ENCODE peak calls at places on chromosomes 2 and 18, in ten cellular contexts. Z is Panc1, E is skeletal muscle cell, G is suprapubic skin, W is thoracic aorta, R is left ventricle myocardium inferior, C is neuronal stem cell, J is fibroblast of mammary gland, V is HCT116, M is SK-N-SH. D is an unnamed sample.

GRCh38 chr18:22594155-22594690 is 176.5 kb upstream of the CTAGE1 start:
- DNase-seq in G (no peak), M (no peak), R (no peak), E (no peak), V (no peak), Z (no peak), C (no peak), J (no peak), W (no peak), D (no peak)

GRCh38 chr2:237696471-237696870 is 69.1 kb downstream of the LRRFIP1 start:
- DNase-seq in W (no peak), M (no peak), R (no peak), J (no peak), C (no peak), G (peak; percentile 48), Z (no peak), V (no peak), E (no peak), D (no peak)

GRCh38 chr2:139730197-139730596 is 950.0 kb upstream of the NXPH2 start:
- DNase-seq in G (no peak), W (no peak), V (no peak), M (no peak), J (no peak), Z (no peak), E (no peak), R (no peak), C (no peak), D (no peak)

GRCh38 chr18:44013871-44014270 is 666.8 kb upstream of the SETBP1 start:
- DNase-seq in W (no peak), Z (no peak), E (no peak), V (no peak), R (no peak), M (no peak), G (no peak), J (no peak), C (no peak), D (no peak)

GRCh38 chr2:175010848-175011254 is 5.7 kb upstream of the CHN1 start:
- DNase-seq in V (no peak), G (no peak), W (no peak), R (no peak), E (no peak), M (peak; percentile 37), J (no peak), Z (no peak), C (no peak), D (no peak)

GRCh38 chr2:148023861-148024260 is 3.0 kb downstream of the MBD5 start:
- DNase-seq in V (no peak), M (no peak), W (no peak), C (no peak), J (no peak), E (no peak), Z (no peak), R (no peak), G (no peak), D (no peak)

GRCh38 chr2:177029501-177029900 is 183.1 kb upstream of the HNRNPA3 start:
- DNase-seq in M (no peak), E (no peak), C (no peak), Z (no peak), R (no peak), W (no peak), J (no peak), V (peak; percentile 32), G (no peak), D (no peak)

GRCh38 chr2:120005834-120006521 is 6.9 kb upstream of the EPB41L5 start:
- DNase-seq in E (no peak), R (no peak), M (no peak), Z (no peak), J (no peak), C (no peak), W (no peak), G (no peak), V (no peak), D (no peak)

DNA sequence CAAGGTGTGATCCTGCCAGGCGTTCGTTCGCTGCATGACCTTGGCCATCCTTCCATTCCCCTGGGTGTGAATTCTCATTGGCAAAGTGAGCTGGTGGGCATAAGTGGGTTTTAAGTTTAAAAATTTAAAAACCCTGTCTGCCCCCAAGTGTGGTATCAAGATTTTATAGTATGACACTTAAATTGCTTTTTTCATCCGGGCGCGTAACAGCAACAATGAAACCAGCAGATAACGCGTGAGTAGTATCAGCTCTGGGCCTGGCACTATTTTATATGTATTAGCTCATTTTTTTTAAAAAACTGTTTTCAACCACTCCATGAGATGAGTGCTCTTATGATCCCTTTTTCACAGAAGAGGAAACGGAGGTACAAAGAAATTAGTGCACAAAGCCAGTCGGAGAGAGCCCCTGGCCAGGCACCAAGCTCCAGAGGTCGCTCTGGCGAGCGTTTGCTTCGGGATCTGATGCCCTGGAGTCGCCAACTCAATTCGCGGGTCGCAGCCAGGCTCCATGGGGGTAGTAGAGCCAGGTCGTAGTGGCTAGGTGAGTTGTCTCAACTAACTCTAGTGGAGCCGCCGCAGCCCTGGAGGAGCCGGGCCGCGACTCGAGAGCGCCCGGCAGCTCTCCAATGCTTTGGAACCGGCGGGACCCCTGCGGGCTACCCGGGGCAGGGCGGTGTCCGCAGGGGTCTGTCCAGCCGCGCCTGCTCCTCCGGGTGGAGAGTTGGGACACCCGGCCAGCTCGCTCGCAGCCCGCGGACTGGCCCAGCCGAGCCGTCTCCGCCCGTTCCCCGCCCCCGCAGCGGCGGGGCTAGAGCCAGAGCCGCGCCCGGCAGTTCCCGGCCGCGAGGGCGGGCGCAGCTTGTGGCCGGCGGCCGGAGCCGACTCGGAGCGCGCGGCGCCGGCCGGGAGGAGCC is at the start of gene IL1R1:
- DNase-seq in G (peak; percentile 88), W (no peak), V (no peak), E (peak; percentile 61), C (peak; percentile 56), Z (no peak), M (peak; percentile 65), J (peak; percentile 70), R (peak; percentile 85), D (no peak)
- H3K4me3 ChIP-seq in G (peak within 1 kb of the TSS; percentile 70), W (peak within 1 kb of the TSS; percentile 76), V (peak within 1 kb of the TSS; percentile 53), E (peak within 1 kb of the TSS; percentile 65), C (no peak within 1 kb of the TSS), Z (peak within 1 kb of the TSS; percentile 56), M (peak within 1 kb of the TSS; percentile 72), J (peak within 1 kb of the TSS; percentile 96), R (peak within 1 kb of the TSS; percentile 78), D (peak within 1 kb of the TSS; percentile 58)

GRCh38 chr2:63827749-63828148 is 13.9 kb upstream of the UGP2 start:
- DNase-seq in C (no peak), M (no peak), G (no peak), Z (no peak), J (peak; percentile 75), W (no peak), V (peak; percentile 32), R (no peak), E (peak; percentile 64), D (peak; percentile 26)

GRCh38 chr2:63837036-63837594 is 4.6 kb upstream of the UGP2 start:
- DNase-seq in Z (no peak), E (no peak), J (no peak), W (no peak), V (no peak), G (no peak), R (no peak), M (no peak), C (no peak), D (no peak)

GRCh38 chr2:63834401-63834800 is 7.3 kb upstream of the UGP2 start:
- DNase-seq in Z (no peak), R (no peak), V (no peak), C (no peak), E (no peak), W (no peak), J (no peak), M (peak; percentile 21), G (no peak), D (no peak)

DNA sequence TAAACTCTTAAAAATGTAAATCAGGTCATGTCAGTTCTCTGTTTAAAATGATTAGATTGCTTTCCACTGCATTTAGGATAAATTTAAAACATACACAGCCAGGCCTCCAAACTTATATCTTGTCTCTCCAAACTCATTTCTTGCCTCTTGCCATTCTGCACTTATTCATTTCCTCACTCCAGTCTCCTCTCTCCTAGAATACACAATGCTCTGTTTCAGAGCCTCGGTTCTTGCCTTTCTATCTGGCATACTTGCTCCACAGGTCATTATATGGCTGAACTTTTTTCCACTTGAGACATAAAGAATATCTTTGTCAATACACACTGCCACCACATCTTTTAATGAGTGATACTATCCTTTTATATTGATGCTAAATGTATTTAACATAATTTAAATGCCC is 10.5 kb upstream of the UGP2 start:
- DNase-seq in R (no peak), Z (no peak), G (no peak), E (no peak), M (no peak), W (no peak), J (no peak), C (no peak), V (no peak), D (no peak)
- H3K4me3 ChIP-seq in R (no peak overlapping the region), Z (no peak overlapping the region), G (no peak overlapping the region), E (no peak overlapping the region), M (no peak overlapping the region), W (no peak overlapping the region), J (no peak overlapping the region), C (no peak overlapping the region), V (no peak overlapping the region), D (no peak overlapping the region)

DNA sequence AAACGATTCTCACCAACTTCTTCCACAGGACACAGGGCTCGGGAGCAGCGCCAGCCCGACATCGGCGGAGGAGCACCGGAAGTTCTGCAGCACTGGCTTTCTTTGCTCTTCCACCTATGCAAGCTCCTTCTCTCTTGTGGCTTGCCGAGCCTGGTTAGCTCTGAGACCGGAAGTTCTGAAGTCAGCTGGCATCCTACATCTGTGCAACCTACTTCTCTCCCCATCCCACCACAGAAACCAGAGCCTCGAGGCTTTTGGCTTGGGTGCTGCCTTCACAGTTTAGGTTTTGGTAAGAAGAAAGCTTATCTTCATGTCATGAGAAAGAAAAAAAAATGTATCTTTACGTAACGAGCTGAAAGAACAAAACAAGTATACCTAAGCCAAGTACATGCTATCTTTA is 111.7 kb downstream of the ANKRD44 start:
- DNase-seq in R (peak; percentile 47), E (no peak), J (no peak), M (peak; percentile 42), G (peak; percentile 69), V (no peak), W (no peak), Z (no peak), C (no peak), D (no peak)
- H3K4me3 ChIP-seq in R (peak overlapping the region; percentile 31), E (no peak overlapping the region), J (no peak overlapping the region), M (no peak overlapping the region), G (peak overlapping the region; percentile 5), V (no peak overlapping the region), W (peak overlapping the region; percentile 61), Z (peak overlapping the region; percentile 33), C (no peak overlapping the region), D (no peak overlapping the region)

GRCh38 chr2:200379481-200380120 is 73.1 kb downstream of the SPATS2L start:
- DNase-seq in M (no peak), W (no peak), C (no peak), E (no peak), V (no peak), Z (no peak), J (no peak), R (no peak), G (no peak), D (no peak)
- H3K4me3 ChIP-seq in M (no peak overlapping the region), W (peak overlapping the region; percentile 49), C (peak overlapping the region; percentile 24), E (no peak overlapping the region), V (no peak overlapping the region), Z (peak overlapping the region; percentile 40), J (no peak overlapping the region), R (no peak overlapping the region), G (no peak overlapping the region), D (peak overlapping the region; percentile 44)

GRCh38 chr2:183089192-183089851 is 10.8 kb downstream of the DUSP19 start:
- DNase-seq in M (no peak), Z (no peak), G (no peak), V (no peak), W (no peak), J (no peak), C (no peak), R (no peak), E (no peak), D (no peak)
- H3K4me3 ChIP-seq in M (no peak overlapping the region), Z (peak overlapping the region; percentile 25), G (no peak overlapping the region), V (no peak overlapping the region), W (peak overlapping the region; percentile 50), J (no peak overlapping the region), C (no peak overlapping the region), R (no peak overlapping the region), E (no peak overlapping the region), D (peak overlapping the region; percentile 44)

D was measured in epithelial cell of proximal tubule.